ENCODE peak calls at places on chromosomes 12 and 14, in seven cellular contexts. H, L, O, R, N, T and G are unnamed samples.

GRCh38 chr12:4725057-4725456 is 4.9 kb downstream of the GALNT8 start:
- DNase-seq in H (no peak), L (no peak), O (no peak), R (no peak), N (no peak), T (no peak), G (no peak)

GRCh38 chr12:103771466-103771865 is 69.6 kb downstream of the NT5DC3 start:
- DNase-seq in H (peak; percentile 42), L (peak; percentile 82), O (no peak), R (peak; percentile 51), N (peak; percentile 48), T (no peak), G (no peak)

GRCh38 chr12:109719123-109720022 is 5.7 kb downstream of the FAM222A start:
- DNase-seq in H (peak; percentile 66), L (peak; percentile 77), O (no peak), R (peak; percentile 40), N (no peak), T (no peak), G (no peak)

GRCh38 chr12:117850048-117850447 is 118.7 kb downstream of the KSR2 start:
- DNase-seq in H (peak; percentile 63), L (peak; percentile 85), O (no peak), R (peak; percentile 62), N (no peak), T (no peak), G (no peak)

GRCh38 chr14:53127151-53127550 is 26.0 kb downstream of the DDHD1 start:
- DNase-seq in H (no peak), L (no peak), O (no peak), R (no peak), N (no peak), T (no peak), G (no peak)

GRCh38 chr12:21677204-21677603 is 19.6 kb upstream of the LDHB start:
- DNase-seq in H (no peak), L (no peak), O (no peak), R (no peak), N (no peak), T (no peak), G (no peak)

GRCh38 chr12:62466018-62466595 is 519 bp upstream of the MON2 start:
- DNase-seq in H (peak; percentile 6), L (peak; percentile 78), O (no peak), R (peak; percentile 53), N (peak; percentile 35), T (no peak), G (no peak)

GRCh38 chr14:56087824-56088571 is 30.2 kb upstream of the PELI2 start:
- DNase-seq in H (no peak), L (no peak), O (no peak), R (no peak), N (no peak), T (no peak), G (no peak)

GRCh38 chr12:6765634-6766581 is at the start of gene PTMS:
- DNase-seq in H (peak; percentile 41), L (peak; percentile 94), O (peak; percentile 84), R (peak; percentile 85), N (peak; percentile 63), T (no peak), G (no peak)

GRCh38 chr12:27277846-27278260 is 33.8 kb downstream of the STK38L start:
- DNase-seq in H (peak; percentile 60), L (peak; percentile 59), O (no peak), R (no peak), N (no peak), T (no peak), G (no peak)

GRCh38 chr12:103751600-103751999 is 89.4 kb downstream of the NT5DC3 start:
- DNase-seq in H (no peak), L (no peak), O (no peak), R (no peak), N (no peak), T (no peak), G (no peak)

GRCh38 chr14:72824051-72824450 is 69.8 kb downstream of the DPF3 start:
- DNase-seq in H (no peak), L (peak; percentile 20), O (no peak), R (no peak), N (no peak), T (no peak), G (no peak)

GRCh38 chr12:80580254-80580653 is 127.2 kb upstream of the MYF6 start:
- DNase-seq in H (no peak), L (no peak), O (no peak), R (no peak), N (no peak), T (no peak), G (no peak)

GRCh38 chr12:6692888-6693287 is 3.7 kb upstream of the ZNF384 start:
- DNase-seq in H (no peak), L (peak; percentile 44), O (peak; percentile 37), R (no peak), N (no peak), T (no peak), G (no peak)

GRCh38 chr12:53196486-53196885 is 10.6 kb downstream of the ITGB7 start:
- DNase-seq in H (no peak), L (no peak), O (no peak), R (no peak), N (no peak), T (no peak), G (no peak)

GRCh38 chr12:45522227-45522626 is 207.3 kb upstream of the ARID2 start:
- DNase-seq in H (no peak), L (no peak), O (no peak), R (no peak), N (no peak), T (no peak), G (no peak)

GRCh38 chr14:44912041-44912869 is 49.5 kb downstream of the KLHL28 start:
- DNase-seq in H (no peak), L (peak; percentile 32), O (peak; percentile 66), R (no peak), N (no peak), T (no peak), G (no peak)

GRCh38 chr12:48189331-48190125 is 6.1 kb downstream of the CCDC184 start:
- DNase-seq in H (peak; percentile 49), L (peak; percentile 76), O (no peak), R (peak; percentile 84), N (peak; percentile 74), T (no peak), G (peak; percentile 58)

GRCh38 chr12:29709056-29709455 is 74.7 kb downstream of the TMTC1 start:
- DNase-seq in H (no peak), L (no peak), O (no peak), R (no peak), N (no peak), T (no peak), G (no peak)

GRCh38 chr12:47549258-47549657 is 156.6 kb downstream of the RPAP3 start:
- DNase-seq in H (no peak), L (no peak), O (no peak), R (peak; percentile 5), N (no peak), T (no peak), G (no peak)

GRCh38 chr14:25375639-25376038 is 325.7 kb upstream of the STXBP6 start:
- DNase-seq in H (no peak), L (no peak), O (no peak), R (no peak), N (no peak), T (no peak), G (no peak)

DNA sequence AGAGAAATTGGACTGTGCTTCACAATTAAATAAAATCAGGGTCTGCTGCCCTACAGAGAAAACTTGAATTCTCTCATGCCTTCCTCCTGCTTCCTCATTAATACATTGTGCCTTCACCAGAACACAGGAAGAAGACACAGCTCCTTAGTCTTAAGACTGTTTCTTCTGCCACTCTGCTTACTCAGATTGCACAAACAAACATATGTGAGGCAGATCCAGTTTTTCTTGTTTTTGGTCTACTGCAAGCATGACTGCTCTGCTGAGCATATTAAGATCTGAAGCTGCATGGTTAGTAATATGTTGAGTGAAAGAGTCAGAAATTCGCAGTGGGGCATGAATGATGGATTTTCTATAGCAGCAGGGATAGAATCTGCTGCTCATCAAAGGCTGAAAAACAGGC is 321.1 kb upstream of the STXBP6 start:
- DNase-seq in H (no peak), L (no peak), O (no peak), R (no peak), N (no peak), T (no peak), G (no peak)
- TF ChIP-seq POLR2AphosphoS5 in H (no peak), L (no peak), O (no peak), R (no peak), N (no peak), T (no peak), G (no peak)

DNA sequence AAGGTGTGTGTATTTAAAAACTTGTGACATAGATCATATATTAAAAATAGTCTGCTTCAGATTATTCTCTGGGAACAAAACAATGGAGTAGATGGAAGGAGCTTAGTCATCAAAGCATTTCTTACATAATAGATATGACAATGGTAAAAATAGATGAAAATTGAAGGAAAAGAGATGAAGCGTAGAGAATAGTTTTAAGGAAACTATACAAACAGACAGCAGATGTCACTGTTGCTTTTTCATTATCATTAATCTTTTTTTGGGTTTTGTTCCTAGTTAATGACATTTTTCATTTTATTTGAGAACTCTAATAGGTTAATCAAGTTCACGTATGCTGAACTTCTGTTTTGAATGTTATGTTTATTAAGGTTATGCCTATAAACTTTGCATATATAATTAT is 149.2 kb upstream of the FBXO33 start:
- DNase-seq in H (no peak), L (peak; percentile 30), O (no peak), R (no peak), N (no peak), T (no peak), G (no peak)
- TF ChIP-seq CTCF in H (peak; percentile 30), L (peak; percentile 58), O (no peak), R (no peak), N (no peak), T (no peak), G (no peak)

GRCh38 chr12:68951652-68952051 is 18.7 kb upstream of the CPM start:
- DNase-seq in H (no peak), L (no peak), O (peak; percentile 78), R (no peak), N (no peak), T (no peak), G (peak; percentile 77)
- TF ChIP-seq POLR2AphosphoS5 in H (no peak), L (no peak), O (peak; percentile 62), R (no peak), N (no peak), T (peak; percentile 35), G (no peak)

DNA sequence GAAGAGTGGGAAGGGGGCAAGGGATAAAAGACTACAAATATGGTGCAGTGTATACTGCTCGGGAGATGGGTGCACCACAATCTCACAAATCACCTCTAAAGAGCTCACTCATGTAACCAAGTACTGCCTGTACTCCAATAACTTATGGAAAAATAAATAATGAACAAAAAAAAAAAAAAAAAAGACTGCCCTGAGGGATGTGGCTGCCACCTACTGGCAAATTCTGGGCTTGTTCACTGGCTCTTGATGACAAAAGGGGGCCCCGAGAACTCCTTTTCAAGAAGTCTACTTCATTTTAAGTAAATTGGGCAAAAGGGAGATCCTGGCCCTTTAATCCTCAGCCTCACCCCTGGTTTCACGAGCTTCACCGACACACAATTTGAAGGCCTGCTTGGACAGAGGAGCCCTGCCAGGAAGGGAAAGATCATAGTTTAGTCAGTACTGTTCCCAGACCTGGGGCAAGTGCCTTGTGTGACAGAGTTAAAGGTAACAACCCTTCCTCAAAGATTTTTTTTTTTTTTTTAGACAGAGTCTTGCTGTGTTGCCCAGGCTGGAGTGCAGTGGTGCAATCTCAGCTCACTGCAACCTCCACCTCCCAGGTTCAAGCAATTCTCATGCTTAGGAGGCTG is 26.1 kb upstream of the STAC3 start:
- DNase-seq in H (peak; percentile 21), L (peak; percentile 75), O (no peak), R (peak; percentile 56), N (peak; percentile 57), T (no peak), G (peak; percentile 10)
- TF ChIP-seq CTCF in H (peak; percentile 29), L (peak; percentile 69), O (peak; percentile 12), R (peak; percentile 62), N (peak; percentile 7), T (no peak), G (no peak)

GRCh38 chr14:88551094-88551870 is 3.5 kb downstream of the PTPN21 start:
- DNase-seq in H (no peak), L (peak; percentile 93), O (peak; percentile 86), R (peak; percentile 58), N (peak; percentile 85), T (no peak), G (peak; percentile 25)
- TF ChIP-seq POLR2AphosphoS5 in H (no peak), L (peak; percentile 60), O (peak; percentile 84), R (no peak), N (peak; percentile 76), T (peak; percentile 86), G (no peak)